ENCODE peak calls at places on chromosomes 13 and 19, in ten cellular contexts. One of them, this sample, is unnamed.

GRCh38 chr19:39276740-39277139 is 8.5 kb downstream of the IFNL2 start:
- DNase-seq in AG10803: no peak
- DNase-seq in psoas muscle: no peak
- DNase-seq in foreskin fibroblast: no peak
- DNase-seq in cardiac muscle cell: no peak
- DNase-seq in neural crest cell: no peak
- DNase-seq in retinal pigment epithelial cell: no peak
- DNase-seq in mucosa of descending colon: no peak
- DNase-seq in CD4-positive, alpha-beta T cell: no peak
- DNase-seq in body of pancreas: no peak
- DNase-seq in this sample: no peak

GRCh38 chr13:74305876-74306275 is 171.7 kb upstream of the KLF12 start:
- DNase-seq in AG10803: no peak
- DNase-seq in psoas muscle: no peak
- DNase-seq in foreskin fibroblast: no peak
- DNase-seq in cardiac muscle cell: no peak
- DNase-seq in neural crest cell: no peak
- DNase-seq in retinal pigment epithelial cell: no peak
- DNase-seq in mucosa of descending colon: no peak
- DNase-seq in CD4-positive, alpha-beta T cell: no peak
- DNase-seq in body of pancreas: no peak
- DNase-seq in this sample: no peak

GRCh38 chr13:98775844-98776598 is 23.5 kb upstream of the SLC15A1 start:
- DNase-seq in AG10803: peak
- DNase-seq in psoas muscle: no peak
- DNase-seq in foreskin fibroblast: peak
- DNase-seq in cardiac muscle cell: no peak
- DNase-seq in neural crest cell: no peak
- DNase-seq in retinal pigment epithelial cell: peak
- DNase-seq in mucosa of descending colon: peak
- DNase-seq in CD4-positive, alpha-beta T cell: no peak
- DNase-seq in body of pancreas: no peak
- DNase-seq in this sample: no peak

GRCh38 chr13:49373699-49374098 is 70.2 kb downstream of the CAB39L start:
- DNase-seq in AG10803: no peak
- DNase-seq in psoas muscle: no peak
- DNase-seq in foreskin fibroblast: no peak
- DNase-seq in cardiac muscle cell: peak
- DNase-seq in neural crest cell: no peak
- DNase-seq in retinal pigment epithelial cell: no peak
- DNase-seq in mucosa of descending colon: no peak
- DNase-seq in CD4-positive, alpha-beta T cell: no peak
- DNase-seq in body of pancreas: no peak
- DNase-seq in this sample: no peak

GRCh38 chr19:44796701-44797115 is 12.2 kb upstream of the BCAM start:
- DNase-seq in AG10803: no peak
- DNase-seq in psoas muscle: no peak
- DNase-seq in foreskin fibroblast: no peak
- DNase-seq in cardiac muscle cell: peak
- DNase-seq in neural crest cell: no peak
- DNase-seq in retinal pigment epithelial cell: no peak
- DNase-seq in mucosa of descending colon: no peak
- DNase-seq in CD4-positive, alpha-beta T cell: no peak
- DNase-seq in body of pancreas: peak
- DNase-seq in this sample: no peak

GRCh38 chr13:95546919-95547318 is 5.6 kb upstream of the CLDN10 start:
- DNase-seq in AG10803: no peak
- DNase-seq in psoas muscle: no peak
- DNase-seq in foreskin fibroblast: no peak
- DNase-seq in cardiac muscle cell: no peak
- DNase-seq in neural crest cell: no peak
- DNase-seq in retinal pigment epithelial cell: no peak
- DNase-seq in mucosa of descending colon: no peak
- DNase-seq in CD4-positive, alpha-beta T cell: no peak
- DNase-seq in body of pancreas: no peak
- DNase-seq in this sample: no peak

GRCh38 chr13:28336193-28336657 is 158.7 kb downstream of the FLT1 start:
- DNase-seq in AG10803: no peak
- DNase-seq in psoas muscle: no peak
- DNase-seq in foreskin fibroblast: no peak
- DNase-seq in cardiac muscle cell: no peak
- DNase-seq in neural crest cell: no peak
- DNase-seq in retinal pigment epithelial cell: no peak
- DNase-seq in mucosa of descending colon: no peak
- DNase-seq in CD4-positive, alpha-beta T cell: no peak
- DNase-seq in body of pancreas: no peak
- DNase-seq in this sample: no peak

GRCh38 chr19:40217027-40217810 is 965 bp downstream of the TTC9B start:
- DNase-seq in AG10803: no peak
- DNase-seq in psoas muscle: peak
- DNase-seq in foreskin fibroblast: no peak
- DNase-seq in cardiac muscle cell: peak
- DNase-seq in neural crest cell: no peak
- DNase-seq in retinal pigment epithelial cell: no peak
- DNase-seq in mucosa of descending colon: peak
- DNase-seq in CD4-positive, alpha-beta T cell: no peak
- DNase-seq in body of pancreas: peak
- DNase-seq in this sample: no peak

GRCh38 chr13:41905600-41906254 is 55.2 kb downstream of the VWA8 start:
- DNase-seq in AG10803: peak
- DNase-seq in psoas muscle: no peak
- DNase-seq in foreskin fibroblast: no peak
- DNase-seq in cardiac muscle cell: peak
- DNase-seq in neural crest cell: no peak
- DNase-seq in retinal pigment epithelial cell: no peak
- DNase-seq in mucosa of descending colon: no peak
- DNase-seq in CD4-positive, alpha-beta T cell: no peak
- DNase-seq in body of pancreas: no peak
- DNase-seq in this sample: no peak

GRCh38 chr19:47239152-47239551 is 8.2 kb upstream of the BBC3 start:
- DNase-seq in AG10803: no peak
- DNase-seq in psoas muscle: no peak
- DNase-seq in foreskin fibroblast: no peak
- DNase-seq in cardiac muscle cell: no peak
- DNase-seq in neural crest cell: no peak
- DNase-seq in retinal pigment epithelial cell: no peak
- DNase-seq in mucosa of descending colon: no peak
- DNase-seq in CD4-positive, alpha-beta T cell: no peak
- DNase-seq in body of pancreas: no peak
- DNase-seq in this sample: no peak

GRCh38 chr13:85260896-85261295 is 538.3 kb downstream of the SLITRK6 start:
- DNase-seq in AG10803: no peak
- DNase-seq in psoas muscle: no peak
- DNase-seq in foreskin fibroblast: no peak
- DNase-seq in cardiac muscle cell: no peak
- DNase-seq in neural crest cell: no peak
- DNase-seq in retinal pigment epithelial cell: no peak
- DNase-seq in mucosa of descending colon: no peak
- DNase-seq in CD4-positive, alpha-beta T cell: no peak
- DNase-seq in body of pancreas: no peak
- DNase-seq in this sample: no peak

GRCh38 chr13:85266331-85266730 is 532.9 kb downstream of the SLITRK6 start:
- DNase-seq in AG10803: no peak
- DNase-seq in psoas muscle: no peak
- DNase-seq in foreskin fibroblast: no peak
- DNase-seq in cardiac muscle cell: no peak
- DNase-seq in neural crest cell: no peak
- DNase-seq in retinal pigment epithelial cell: no peak
- DNase-seq in mucosa of descending colon: no peak
- DNase-seq in CD4-positive, alpha-beta T cell: no peak
- DNase-seq in body of pancreas: no peak
- DNase-seq in this sample: no peak

GRCh38 chr13:85265296-85265695 is 533.9 kb downstream of the SLITRK6 start:
- DNase-seq in AG10803: no peak
- DNase-seq in psoas muscle: no peak
- DNase-seq in foreskin fibroblast: no peak
- DNase-seq in cardiac muscle cell: no peak
- DNase-seq in neural crest cell: no peak
- DNase-seq in retinal pigment epithelial cell: no peak
- DNase-seq in mucosa of descending colon: no peak
- DNase-seq in CD4-positive, alpha-beta T cell: no peak
- DNase-seq in body of pancreas: no peak
- DNase-seq in this sample: no peak

GRCh38 chr13:85266771-85267170 is 532.4 kb downstream of the SLITRK6 start:
- DNase-seq in AG10803: no peak
- DNase-seq in psoas muscle: no peak
- DNase-seq in foreskin fibroblast: no peak
- DNase-seq in cardiac muscle cell: no peak
- DNase-seq in neural crest cell: no peak
- DNase-seq in retinal pigment epithelial cell: no peak
- DNase-seq in mucosa of descending colon: no peak
- DNase-seq in CD4-positive, alpha-beta T cell: no peak
- DNase-seq in body of pancreas: no peak
- DNase-seq in this sample: no peak

DNA sequence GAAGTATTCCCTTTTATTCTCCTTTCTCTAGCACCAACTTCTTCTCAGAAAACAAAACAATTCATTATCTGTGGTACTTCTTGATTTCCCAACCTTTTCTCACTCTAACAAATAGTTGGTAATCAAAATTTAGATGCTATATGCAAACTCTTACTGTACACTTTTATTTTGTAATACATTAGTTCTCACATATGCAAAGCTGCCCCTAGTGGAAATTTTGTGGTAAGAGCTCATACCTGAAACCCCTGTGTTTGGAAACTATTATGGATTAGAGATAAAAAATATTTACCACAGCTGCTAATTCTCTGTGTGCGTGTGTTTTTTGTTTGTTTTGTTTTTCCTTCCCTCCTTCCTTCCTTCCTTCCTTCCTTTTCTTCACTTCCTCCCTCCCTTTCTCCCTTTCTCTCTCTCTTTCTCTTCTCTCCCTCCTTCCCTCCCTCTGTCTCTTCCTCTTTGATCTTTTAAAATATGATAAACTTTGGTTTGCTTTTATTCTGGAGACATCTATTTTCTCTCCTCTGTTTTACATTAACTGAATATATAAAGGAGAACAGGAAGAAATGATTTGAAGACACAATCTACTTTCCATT is 537.4 kb downstream of the SLITRK6 start:
- DNase-seq in AG10803: no peak
- DNase-seq in psoas muscle: no peak
- DNase-seq in foreskin fibroblast: no peak
- DNase-seq in cardiac muscle cell: peak
- DNase-seq in neural crest cell: no peak
- DNase-seq in retinal pigment epithelial cell: no peak
- DNase-seq in mucosa of descending colon: no peak
- DNase-seq in CD4-positive, alpha-beta T cell: no peak
- DNase-seq in body of pancreas: no peak
- DNase-seq in this sample: no peak
- TF ChIP-seq CTCF in AG10803: no peak
- TF ChIP-seq CTCF in psoas muscle: no peak
- TF ChIP-seq CTCF in foreskin fibroblast: peak
- TF ChIP-seq CTCF in cardiac muscle cell: peak
- TF ChIP-seq CTCF in neural crest cell: peak
- TF ChIP-seq CTCF in retinal pigment epithelial cell: peak
- TF ChIP-seq CTCF in mucosa of descending colon: no peak
- TF ChIP-seq CTCF in CD4-positive, alpha-beta T cell: no peak
- TF ChIP-seq CTCF in body of pancreas: no peak
- TF ChIP-seq CTCF in this sample: peak

GRCh38 chr19:7126132-7126531 is 56.6 kb downstream of the ZNF557 start:
- DNase-seq in AG10803: no peak
- DNase-seq in psoas muscle: no peak
- DNase-seq in foreskin fibroblast: no peak
- DNase-seq in cardiac muscle cell: no peak
- DNase-seq in neural crest cell: no peak
- DNase-seq in retinal pigment epithelial cell: no peak
- DNase-seq in mucosa of descending colon: no peak
- DNase-seq in CD4-positive, alpha-beta T cell: no peak
- DNase-seq in body of pancreas: no peak
- DNase-seq in this sample: no peak
- TF ChIP-seq CTCF in AG10803: no peak
- TF ChIP-seq CTCF in psoas muscle: no peak
- TF ChIP-seq CTCF in foreskin fibroblast: no peak
- TF ChIP-seq CTCF in cardiac muscle cell: no peak
- TF ChIP-seq CTCF in neural crest cell: no peak
- TF ChIP-seq CTCF in retinal pigment epithelial cell: no peak
- TF ChIP-seq CTCF in mucosa of descending colon: no peak
- TF ChIP-seq CTCF in CD4-positive, alpha-beta T cell: no peak
- TF ChIP-seq CTCF in body of pancreas: no peak
- TF ChIP-seq CTCF in this sample: no peak

GRCh38 chr19:55062735-55063491 is at the start of gene RDH13:
- DNase-seq in AG10803: peak
- DNase-seq in psoas muscle: peak
- DNase-seq in foreskin fibroblast: peak
- DNase-seq in cardiac muscle cell: peak
- DNase-seq in neural crest cell: peak
- DNase-seq in retinal pigment epithelial cell: peak
- DNase-seq in mucosa of descending colon: peak
- DNase-seq in CD4-positive, alpha-beta T cell: peak
- DNase-seq in body of pancreas: peak
- DNase-seq in this sample: peak

GRCh38 chr19:55053735-55054134 is 9.2 kb downstream of the RDH13 start:
- DNase-seq in AG10803: no peak
- DNase-seq in psoas muscle: no peak
- DNase-seq in foreskin fibroblast: no peak
- DNase-seq in cardiac muscle cell: no peak
- DNase-seq in neural crest cell: no peak
- DNase-seq in retinal pigment epithelial cell: no peak
- DNase-seq in mucosa of descending colon: no peak
- DNase-seq in CD4-positive, alpha-beta T cell: no peak
- DNase-seq in body of pancreas: no peak
- DNase-seq in this sample: no peak

GRCh38 chr19:55063492-55063843 is 520 bp upstream of the RDH13 start:
- DNase-seq in AG10803: no peak
- DNase-seq in psoas muscle: no peak
- DNase-seq in foreskin fibroblast: no peak
- DNase-seq in cardiac muscle cell: no peak
- DNase-seq in neural crest cell: no peak
- DNase-seq in retinal pigment epithelial cell: no peak
- DNase-seq in mucosa of descending colon: peak
- DNase-seq in CD4-positive, alpha-beta T cell: no peak
- DNase-seq in body of pancreas: no peak
- DNase-seq in this sample: no peak

GRCh38 chr19:55056827-55057226 is 6.1 kb downstream of the RDH13 start:
- DNase-seq in AG10803: no peak
- DNase-seq in psoas muscle: no peak
- DNase-seq in foreskin fibroblast: no peak
- DNase-seq in cardiac muscle cell: no peak
- DNase-seq in neural crest cell: no peak
- DNase-seq in retinal pigment epithelial cell: no peak
- DNase-seq in mucosa of descending colon: no peak
- DNase-seq in CD4-positive, alpha-beta T cell: no peak
- DNase-seq in body of pancreas: no peak
- DNase-seq in this sample: no peak

GRCh38 chr19:55058781-55059610 is 4.0 kb downstream of the RDH13 start:
- DNase-seq in AG10803: no peak
- DNase-seq in psoas muscle: no peak
- DNase-seq in foreskin fibroblast: no peak
- DNase-seq in cardiac muscle cell: no peak
- DNase-seq in neural crest cell: no peak
- DNase-seq in retinal pigment epithelial cell: no peak
- DNase-seq in mucosa of descending colon: no peak
- DNase-seq in CD4-positive, alpha-beta T cell: no peak
- DNase-seq in body of pancreas: no peak
- DNase-seq in this sample: no peak
- TF ChIP-seq CTCF in AG10803: no peak
- TF ChIP-seq CTCF in psoas muscle: no peak
- TF ChIP-seq CTCF in foreskin fibroblast: no peak
- TF ChIP-seq CTCF in cardiac muscle cell: no peak
- TF ChIP-seq CTCF in neural crest cell: no peak
- TF ChIP-seq CTCF in retinal pigment epithelial cell: no peak
- TF ChIP-seq CTCF in mucosa of descending colon: no peak
- TF ChIP-seq CTCF in CD4-positive, alpha-beta T cell: no peak
- TF ChIP-seq CTCF in body of pancreas: no peak
- TF ChIP-seq CTCF in this sample: no peak

GRCh38 chr13:97588993-97589392 is 155.0 kb downstream of the RAP2A start:
- DNase-seq in AG10803: no peak
- DNase-seq in psoas muscle: no peak
- DNase-seq in foreskin fibroblast: no peak
- DNase-seq in cardiac muscle cell: no peak
- DNase-seq in neural crest cell: no peak
- DNase-seq in retinal pigment epithelial cell: no peak
- DNase-seq in mucosa of descending colon: no peak
- DNase-seq in CD4-positive, alpha-beta T cell: no peak
- DNase-seq in body of pancreas: no peak
- DNase-seq in this sample: no peak
- TF ChIP-seq CTCF in AG10803: no peak
- TF ChIP-seq CTCF in psoas muscle: no peak
- TF ChIP-seq CTCF in foreskin fibroblast: no peak
- TF ChIP-seq CTCF in cardiac muscle cell: no peak
- TF ChIP-seq CTCF in neural crest cell: no peak
- TF ChIP-seq CTCF in retinal pigment epithelial cell: peak
- TF ChIP-seq CTCF in mucosa of descending colon: no peak
- TF ChIP-seq CTCF in CD4-positive, alpha-beta T cell: no peak
- TF ChIP-seq CTCF in body of pancreas: no peak
- TF ChIP-seq CTCF in this sample: no peak

This sample was measured in D721Med.